ENCODE peak calls at places on chromosomes 11 and 22, in seven cellular contexts. U, K, N, H, O, V and D are unnamed samples.
A peak's percentile ranks its signal among the peaks of the same experiment; 100 is the strongest.

GRCh38 chr11:87405843-87406242 is 368.1 kb downstream of the TMEM135 start:
- DNase-seq in U (peak; percentile 45), K (no peak), N (no peak), H (peak; percentile 82), O (no peak), V (no peak), D (no peak)

GRCh38 chr11:96472085-96472484 is 82.3 kb downstream of the JRKL start:
- DNase-seq in U (no peak), K (no peak), N (no peak), H (no peak), O (no peak), V (no peak), D (no peak)

GRCh38 chr22:33272180-33272579 is 214.0 kb upstream of the SYN3 start:
- DNase-seq in U (no peak), K (no peak), N (no peak), H (no peak), O (no peak), V (no peak), D (no peak)

GRCh38 chr11:126870021-126870420 is 130.5 kb downstream of the KIRREL3 start:
- DNase-seq in U (no peak), K (no peak), N (no peak), H (no peak), O (no peak), V (no peak), D (no peak)

GRCh38 chr22:29623553-29624169 is 20.2 kb downstream of the NF2 start:
- DNase-seq in U (no peak), K (no peak), N (no peak), H (no peak), O (no peak), V (no peak), D (no peak)

GRCh38 chr11:13884159-13884799 is 78.2 kb upstream of the SPON1 start:
- DNase-seq in U (no peak), K (no peak), N (no peak), H (no peak), O (no peak), V (peak; percentile 6), D (no peak)

GRCh38 chr11:128289048-128289447 is 298.3 kb downstream of the ETS1 start:
- DNase-seq in U (no peak), K (no peak), N (no peak), H (no peak), O (no peak), V (no peak), D (no peak)

GRCh38 chr11:114259124-114259526 is 37.1 kb upstream of the NNMT start:
- DNase-seq in U (peak; percentile 78), K (no peak), N (no peak), H (no peak), O (no peak), V (no peak), D (no peak)

GRCh38 chr11:118126082-118126838 is 26.4 kb downstream of the SCN4B start:
- DNase-seq in U (no peak), K (no peak), N (no peak), H (no peak), O (no peak), V (no peak), D (no peak)

GRCh38 chr11:109696191-109696897 is 274.4 kb downstream of the C11orf87 start:
- DNase-seq in U (no peak), K (no peak), N (peak; percentile 10), H (no peak), O (no peak), V (no peak), D (no peak)

GRCh38 chr11:46381836-46382643 is 571 bp downstream of the MDK start:
- DNase-seq in U (no peak), K (no peak), N (no peak), H (peak; percentile 73), O (no peak), V (no peak), D (peak; percentile 44)

GRCh38 chr11:102603091-102603490 is 22.0 kb downstream of the MMP20 start:
- DNase-seq in U (no peak), K (no peak), N (peak; percentile 73), H (no peak), O (no peak), V (no peak), D (peak; percentile 76)

GRCh38 chr22:17724678-17725464 is 49.4 kb downstream of the BID start:
- DNase-seq in U (no peak), K (no peak), N (no peak), H (no peak), O (no peak), V (no peak), D (peak; percentile 66)

GRCh38 chr11:63683133-63683991 is 2.1 kb downstream of the RTN3 start:
- DNase-seq in U (no peak), K (no peak), N (peak; percentile 53), H (no peak), O (no peak), V (no peak), D (no peak)

GRCh38 chr11:12445001-12445400 is 67.6 kb downstream of the PARVA start:
- DNase-seq in U (no peak), K (no peak), N (no peak), H (no peak), O (no peak), V (no peak), D (no peak)
- H3K27ac ChIP-seq in U (no peak overlapping the region), K (no peak overlapping the region), N (no peak overlapping the region), H (no peak overlapping the region), O (no peak overlapping the region), V (no peak overlapping the region), D (no peak overlapping the region)

GRCh38 chr11:1751521-1751921 is 1.1 kb upstream of the IFITM10 start:
- DNase-seq in U (no peak), K (no peak), N (no peak), H (peak; percentile 62), O (no peak), V (no peak), D (no peak)
- H3K4me1 ChIP-seq in U (peaks cover 76% of the 10 kb centered on the region), K (peaks cover 2% of the 10 kb centered on the region), N (peaks cover 8% of the 10 kb centered on the region), H (no peaks in the 10 kb centered on the region), O (peaks cover 32% of the 10 kb centered on the region), V (peaks cover 15% of the 10 kb centered on the region), D (peaks cover 11% of the 10 kb centered on the region)

GRCh38 chr11:106322111-106322510 is 244.6 kb downstream of the AASDHPPT start:
- DNase-seq in U (no peak), K (no peak), N (no peak), H (no peak), O (no peak), V (no peak), D (no peak)
- H3K27ac ChIP-seq in U (no peak overlapping the region), K (no peak overlapping the region), N (no peak overlapping the region), H (no peak overlapping the region), O (no peak overlapping the region), V (no peak overlapping the region), D (no peak overlapping the region)

GRCh38 chr11:64864473-64865285 is 13.7 kb downstream of the EHD1 start:
- DNase-seq in U (peak; percentile 87), K (no peak), N (peak; percentile 97), H (peak; percentile 93), O (no peak), V (no peak), D (peak; percentile 46)
- H3K4me1 ChIP-seq in U (peaks cover 97% of the 10 kb centered on the region), K (peaks cover 7% of the 10 kb centered on the region), N (peaks cover 45% of the 10 kb centered on the region), H (no peaks in the 10 kb centered on the region), O (peaks cover 100% of the 10 kb centered on the region), V (peaks cover 42% of the 10 kb centered on the region), D (peaks cover 45% of the 10 kb centered on the region)